ENCODE peak calls at places on chromosomes 6 and 20, in ten cellular contexts. One of them, this sample, is unnamed.
A peak's percentile ranks its signal among the peaks of the same experiment; 100 is the strongest.

GRCh38 chr6:167115054-167115453 is 7.8 kb upstream of the CCR6 start:
- ATAC-seq in upper lobe of left lung: no peak
- ATAC-seq in HCT116: no peak
- ATAC-seq in right cardiac atrium: no peak
- ATAC-seq in stimulated activated effector memory CD8-positive, alpha-beta T cell treated with anti-CD3 and anti-CD28 coated beads, Interleukin-12 subunit alpha, Interleukin-12 subunit beta, amount 100 ng/mL, for 72 hours: peak; percentile 1
- ATAC-seq in left cardiac atrium: no peak
- ATAC-seq in sciatic nerve: no peak
- ATAC-seq in HepG2: peak; percentile 56
- ATAC-seq in stimulated activated naive CD8-positive, alpha-beta T cell treated with anti-CD3 and anti-CD28 coated beads, Interleukin-15, Interleukin-2, amounts not matched to agents 100 U/mL and 50 U/mL, for 24 hours: no peak
- ATAC-seq in CD8-positive, alpha-beta T cell: no peak
- ATAC-seq in this sample: no peak

GRCh38 chr6:45658958-45659357 is 281.2 kb upstream of the SUPT3H start:
- ATAC-seq in stimulated activated naive CD8-positive, alpha-beta T cell treated with anti-CD3 and anti-CD28 coated beads, Interleukin-15, Interleukin-2, amounts not matched to agents 100 U/mL and 50 U/mL, for 24 hours: no peak
- ATAC-seq in stimulated activated effector memory CD8-positive, alpha-beta T cell treated with anti-CD3 and anti-CD28 coated beads, Interleukin-12 subunit alpha, Interleukin-12 subunit beta, amount 100 ng/mL, for 72 hours: no peak
- ATAC-seq in HCT116: no peak
- ATAC-seq in sciatic nerve: no peak
- ATAC-seq in right cardiac atrium: no peak
- ATAC-seq in HepG2: no peak
- ATAC-seq in CD8-positive, alpha-beta T cell: no peak
- ATAC-seq in left cardiac atrium: no peak
- ATAC-seq in upper lobe of left lung: no peak
- ATAC-seq in this sample: peak; percentile 15

GRCh38 chr6:106452628-106453027 is 92.1 kb downstream of the CRYBG1 start:
- ATAC-seq in upper lobe of left lung: no peak
- ATAC-seq in HCT116: no peak
- ATAC-seq in CD8-positive, alpha-beta T cell: no peak
- ATAC-seq in stimulated activated effector memory CD8-positive, alpha-beta T cell treated with anti-CD3 and anti-CD28 coated beads, Interleukin-12 subunit alpha, Interleukin-12 subunit beta, amount 100 ng/mL, for 72 hours: no peak
- ATAC-seq in left cardiac atrium: no peak
- ATAC-seq in sciatic nerve: no peak
- ATAC-seq in right cardiac atrium: no peak
- ATAC-seq in HepG2: no peak
- ATAC-seq in stimulated activated naive CD8-positive, alpha-beta T cell treated with anti-CD3 and anti-CD28 coated beads, Interleukin-15, Interleukin-2, amounts not matched to agents 100 U/mL and 50 U/mL, for 24 hours: no peak
- ATAC-seq in this sample: no peak

GRCh38 chr6:87909849-87910248 is 137.8 kb upstream of the SPACA1 start:
- ATAC-seq in right cardiac atrium: no peak
- ATAC-seq in stimulated activated naive CD8-positive, alpha-beta T cell treated with anti-CD3 and anti-CD28 coated beads, Interleukin-15, Interleukin-2, amounts not matched to agents 100 U/mL and 50 U/mL, for 24 hours: peak; percentile 85
- ATAC-seq in upper lobe of left lung: no peak
- ATAC-seq in CD8-positive, alpha-beta T cell: no peak
- ATAC-seq in stimulated activated effector memory CD8-positive, alpha-beta T cell treated with anti-CD3 and anti-CD28 coated beads, Interleukin-12 subunit alpha, Interleukin-12 subunit beta, amount 100 ng/mL, for 72 hours: peak; percentile 90
- ATAC-seq in HepG2: no peak
- ATAC-seq in left cardiac atrium: no peak
- ATAC-seq in HCT116: no peak
- ATAC-seq in sciatic nerve: no peak
- ATAC-seq in this sample: peak; percentile 60

GRCh38 chr6:35247642-35248231 is 11.8 kb upstream of the ZNF76 start:
- ATAC-seq in CD8-positive, alpha-beta T cell: no peak
- ATAC-seq in HepG2: no peak
- ATAC-seq in sciatic nerve: no peak
- ATAC-seq in HCT116: no peak
- ATAC-seq in left cardiac atrium: no peak
- ATAC-seq in stimulated activated effector memory CD8-positive, alpha-beta T cell treated with anti-CD3 and anti-CD28 coated beads, Interleukin-12 subunit alpha, Interleukin-12 subunit beta, amount 100 ng/mL, for 72 hours: peak; percentile 66
- ATAC-seq in right cardiac atrium: no peak
- ATAC-seq in upper lobe of left lung: no peak
- ATAC-seq in stimulated activated naive CD8-positive, alpha-beta T cell treated with anti-CD3 and anti-CD28 coated beads, Interleukin-15, Interleukin-2, amounts not matched to agents 100 U/mL and 50 U/mL, for 24 hours: peak; percentile 40
- ATAC-seq in this sample: peak; percentile 89

GRCh38 chr6:30836431-30836866 is 47.9 kb upstream of the DDR1 start:
- ATAC-seq in HepG2: no peak
- ATAC-seq in upper lobe of left lung: peak; percentile 58
- ATAC-seq in right cardiac atrium: peak; percentile 95
- ATAC-seq in left cardiac atrium: peak; percentile 96
- ATAC-seq in sciatic nerve: peak; percentile 85
- ATAC-seq in stimulated activated effector memory CD8-positive, alpha-beta T cell treated with anti-CD3 and anti-CD28 coated beads, Interleukin-12 subunit alpha, Interleukin-12 subunit beta, amount 100 ng/mL, for 72 hours: no peak
- ATAC-seq in HCT116: no peak
- ATAC-seq in stimulated activated naive CD8-positive, alpha-beta T cell treated with anti-CD3 and anti-CD28 coated beads, Interleukin-15, Interleukin-2, amounts not matched to agents 100 U/mL and 50 U/mL, for 24 hours: no peak
- ATAC-seq in CD8-positive, alpha-beta T cell: no peak
- ATAC-seq in this sample: no peak

GRCh38 chr6:144510859-144511258 is 225.7 kb downstream of the UTRN start:
- ATAC-seq in sciatic nerve: no peak
- ATAC-seq in HCT116: no peak
- ATAC-seq in upper lobe of left lung: no peak
- ATAC-seq in CD8-positive, alpha-beta T cell: no peak
- ATAC-seq in stimulated activated effector memory CD8-positive, alpha-beta T cell treated with anti-CD3 and anti-CD28 coated beads, Interleukin-12 subunit alpha, Interleukin-12 subunit beta, amount 100 ng/mL, for 72 hours: no peak
- ATAC-seq in left cardiac atrium: no peak
- ATAC-seq in right cardiac atrium: no peak
- ATAC-seq in HepG2: no peak
- ATAC-seq in stimulated activated naive CD8-positive, alpha-beta T cell treated with anti-CD3 and anti-CD28 coated beads, Interleukin-15, Interleukin-2, amounts not matched to agents 100 U/mL and 50 U/mL, for 24 hours: no peak
- ATAC-seq in this sample: no peak

GRCh38 chr6:7201444-7201731 is 93.6 kb downstream of the RREB1 start:
- ATAC-seq in HCT116: no peak
- ATAC-seq in CD8-positive, alpha-beta T cell: no peak
- ATAC-seq in right cardiac atrium: peak; percentile 5
- ATAC-seq in stimulated activated naive CD8-positive, alpha-beta T cell treated with anti-CD3 and anti-CD28 coated beads, Interleukin-15, Interleukin-2, amounts not matched to agents 100 U/mL and 50 U/mL, for 24 hours: no peak
- ATAC-seq in HepG2: no peak
- ATAC-seq in sciatic nerve: no peak
- ATAC-seq in left cardiac atrium: no peak
- ATAC-seq in stimulated activated effector memory CD8-positive, alpha-beta T cell treated with anti-CD3 and anti-CD28 coated beads, Interleukin-12 subunit alpha, Interleukin-12 subunit beta, amount 100 ng/mL, for 72 hours: no peak
- ATAC-seq in upper lobe of left lung: peak; percentile 23
- ATAC-seq in this sample: no peak

GRCh38 chr6:10393544-10394225 is 21.2 kb downstream of the TFAP2A start:
- ATAC-seq in right cardiac atrium: no peak
- ATAC-seq in sciatic nerve: no peak
- ATAC-seq in HepG2: no peak
- ATAC-seq in upper lobe of left lung: no peak
- ATAC-seq in left cardiac atrium: no peak
- ATAC-seq in HCT116: no peak
- ATAC-seq in stimulated activated effector memory CD8-positive, alpha-beta T cell treated with anti-CD3 and anti-CD28 coated beads, Interleukin-12 subunit alpha, Interleukin-12 subunit beta, amount 100 ng/mL, for 72 hours: no peak
- ATAC-seq in stimulated activated naive CD8-positive, alpha-beta T cell treated with anti-CD3 and anti-CD28 coated beads, Interleukin-15, Interleukin-2, amounts not matched to agents 100 U/mL and 50 U/mL, for 24 hours: no peak
- ATAC-seq in CD8-positive, alpha-beta T cell: no peak
- ATAC-seq in this sample: no peak

GRCh38 chr6:6885521-6886088 is 222.2 kb upstream of the RREB1 start:
- ATAC-seq in sciatic nerve: peak; percentile 83
- ATAC-seq in right cardiac atrium: peak; percentile 71
- ATAC-seq in left cardiac atrium: peak; percentile 80
- ATAC-seq in stimulated activated naive CD8-positive, alpha-beta T cell treated with anti-CD3 and anti-CD28 coated beads, Interleukin-15, Interleukin-2, amounts not matched to agents 100 U/mL and 50 U/mL, for 24 hours: no peak
- ATAC-seq in HepG2: no peak
- ATAC-seq in HCT116: no peak
- ATAC-seq in upper lobe of left lung: peak; percentile 78
- ATAC-seq in stimulated activated effector memory CD8-positive, alpha-beta T cell treated with anti-CD3 and anti-CD28 coated beads, Interleukin-12 subunit alpha, Interleukin-12 subunit beta, amount 100 ng/mL, for 72 hours: peak; percentile 17
- ATAC-seq in CD8-positive, alpha-beta T cell: no peak
- ATAC-seq in this sample: no peak

GRCh38 chr6:14210663-14211595 is 93.4 kb downstream of the CD83 start:
- ATAC-seq in upper lobe of left lung: peak; percentile 91
- ATAC-seq in stimulated activated naive CD8-positive, alpha-beta T cell treated with anti-CD3 and anti-CD28 coated beads, Interleukin-15, Interleukin-2, amounts not matched to agents 100 U/mL and 50 U/mL, for 24 hours: peak; percentile 95
- ATAC-seq in HepG2: peak; percentile 91
- ATAC-seq in CD8-positive, alpha-beta T cell: peak; percentile 89
- ATAC-seq in stimulated activated effector memory CD8-positive, alpha-beta T cell treated with anti-CD3 and anti-CD28 coated beads, Interleukin-12 subunit alpha, Interleukin-12 subunit beta, amount 100 ng/mL, for 72 hours: peak; percentile 91
- ATAC-seq in sciatic nerve: peak; percentile 96
- ATAC-seq in HCT116: peak; percentile 90
- ATAC-seq in left cardiac atrium: peak; percentile 97
- ATAC-seq in right cardiac atrium: peak; percentile 97
- ATAC-seq in this sample: peak; percentile 93

GRCh38 chr6:118876814-118877213 is 17.1 kb upstream of the ASF1A start:
- ATAC-seq in CD8-positive, alpha-beta T cell: no peak
- ATAC-seq in stimulated activated effector memory CD8-positive, alpha-beta T cell treated with anti-CD3 and anti-CD28 coated beads, Interleukin-12 subunit alpha, Interleukin-12 subunit beta, amount 100 ng/mL, for 72 hours: no peak
- ATAC-seq in HepG2: no peak
- ATAC-seq in left cardiac atrium: no peak
- ATAC-seq in sciatic nerve: no peak
- ATAC-seq in HCT116: no peak
- ATAC-seq in right cardiac atrium: no peak
- ATAC-seq in stimulated activated naive CD8-positive, alpha-beta T cell treated with anti-CD3 and anti-CD28 coated beads, Interleukin-15, Interleukin-2, amounts not matched to agents 100 U/mL and 50 U/mL, for 24 hours: no peak
- ATAC-seq in upper lobe of left lung: no peak
- ATAC-seq in this sample: no peak

GRCh38 chr20:41398408-41398807 is 31.8 kb upstream of the EMILIN3 start:
- ATAC-seq in left cardiac atrium: peak; percentile 80
- ATAC-seq in HepG2: peak; percentile 2
- ATAC-seq in CD8-positive, alpha-beta T cell: no peak
- ATAC-seq in HCT116: no peak
- ATAC-seq in upper lobe of left lung: no peak
- ATAC-seq in stimulated activated effector memory CD8-positive, alpha-beta T cell treated with anti-CD3 and anti-CD28 coated beads, Interleukin-12 subunit alpha, Interleukin-12 subunit beta, amount 100 ng/mL, for 72 hours: no peak
- ATAC-seq in stimulated activated naive CD8-positive, alpha-beta T cell treated with anti-CD3 and anti-CD28 coated beads, Interleukin-15, Interleukin-2, amounts not matched to agents 100 U/mL and 50 U/mL, for 24 hours: no peak
- ATAC-seq in right cardiac atrium: peak; percentile 70
- ATAC-seq in sciatic nerve: no peak
- ATAC-seq in this sample: no peak